ENCODE peak calls at places on chromosome 1, in five cellular contexts. One of them, this sample, is unnamed.

GRCh38 chr1:17668638-17669175 is 86.4 kb upstream of the ACTL8 start:
- DNase-seq in CD8-positive, alpha-beta T cell: no peak
- DNase-seq in colonic mucosa: no peak
- DNase-seq in cardiac muscle cell: no peak
- DNase-seq in kidney: no peak
- DNase-seq in this sample: no peak

GRCh38 chr1:26290061-26290415 is 10.2 kb downstream of the SH3BGRL3 start:
- DNase-seq in CD8-positive, alpha-beta T cell: no peak
- DNase-seq in kidney: no peak
- DNase-seq in cardiac muscle cell: no peak
- DNase-seq in colonic mucosa: no peak
- DNase-seq in this sample: no peak

GRCh38 chr1:23383547-23384311 is 14.1 kb upstream of the ZNF436 start:
- DNase-seq in cardiac muscle cell: no peak
- DNase-seq in CD8-positive, alpha-beta T cell: no peak
- DNase-seq in kidney: no peak
- DNase-seq in colonic mucosa: no peak
- DNase-seq in this sample: no peak

GRCh38 chr1:16156848-16157495 is 1.1 kb upstream of the EPHA2 start:
- DNase-seq in colonic mucosa: no peak
- DNase-seq in CD8-positive, alpha-beta T cell: no peak
- DNase-seq in kidney: no peak
- DNase-seq in cardiac muscle cell: no peak
- DNase-seq in this sample: no peak

GRCh38 chr1:6922096-6922931 is 137.1 kb downstream of the CAMTA1 start:
- DNase-seq in kidney: no peak
- DNase-seq in colonic mucosa: peak; percentile 32
- DNase-seq in cardiac muscle cell: no peak
- DNase-seq in CD8-positive, alpha-beta T cell: no peak
- DNase-seq in this sample: no peak

GRCh38 chr1:36523850-36524249 is 41.1 kb upstream of the CSF3R start:
- DNase-seq in cardiac muscle cell: no peak
- DNase-seq in CD8-positive, alpha-beta T cell: no peak
- DNase-seq in kidney: no peak
- DNase-seq in colonic mucosa: no peak
- DNase-seq in this sample: no peak

GRCh38 chr1:23562138-23562819 is 3.0 kb upstream of the ID3 start:
- DNase-seq in cardiac muscle cell: peak; percentile 98
- DNase-seq in CD8-positive, alpha-beta T cell: no peak
- DNase-seq in kidney: peak; percentile 99
- DNase-seq in colonic mucosa: peak; percentile 95
- DNase-seq in this sample: no peak

GRCh38 chr1:159897962-159898361 is 2.0 kb downstream of the CFAP45 start:
- DNase-seq in cardiac muscle cell: no peak
- DNase-seq in colonic mucosa: no peak
- DNase-seq in kidney: no peak
- DNase-seq in CD8-positive, alpha-beta T cell: no peak
- DNase-seq in this sample: no peak

GRCh38 chr1:224357626-224358124 is 996 bp downstream of the CNIH4 start:
- DNase-seq in CD8-positive, alpha-beta T cell: no peak
- DNase-seq in colonic mucosa: no peak
- DNase-seq in kidney: no peak
- DNase-seq in cardiac muscle cell: no peak
- DNase-seq in this sample: no peak

GRCh38 chr1:232744847-232745246 is 60.4 kb upstream of the MAP10 start:
- DNase-seq in cardiac muscle cell: no peak
- DNase-seq in kidney: no peak
- DNase-seq in CD8-positive, alpha-beta T cell: no peak
- DNase-seq in colonic mucosa: no peak
- DNase-seq in this sample: no peak

GRCh38 chr1:64849942-64850341 is 105.1 kb downstream of the RAVER2 start:
- DNase-seq in CD8-positive, alpha-beta T cell: no peak
- DNase-seq in cardiac muscle cell: no peak
- DNase-seq in colonic mucosa: no peak
- DNase-seq in kidney: no peak
- DNase-seq in this sample: no peak

GRCh38 chr1:229603387-229604005 is 22.4 kb downstream of the TAF5L start:
- DNase-seq in cardiac muscle cell: no peak
- DNase-seq in kidney: no peak
- DNase-seq in CD8-positive, alpha-beta T cell: no peak
- DNase-seq in colonic mucosa: no peak
- DNase-seq in this sample: no peak

DNA sequence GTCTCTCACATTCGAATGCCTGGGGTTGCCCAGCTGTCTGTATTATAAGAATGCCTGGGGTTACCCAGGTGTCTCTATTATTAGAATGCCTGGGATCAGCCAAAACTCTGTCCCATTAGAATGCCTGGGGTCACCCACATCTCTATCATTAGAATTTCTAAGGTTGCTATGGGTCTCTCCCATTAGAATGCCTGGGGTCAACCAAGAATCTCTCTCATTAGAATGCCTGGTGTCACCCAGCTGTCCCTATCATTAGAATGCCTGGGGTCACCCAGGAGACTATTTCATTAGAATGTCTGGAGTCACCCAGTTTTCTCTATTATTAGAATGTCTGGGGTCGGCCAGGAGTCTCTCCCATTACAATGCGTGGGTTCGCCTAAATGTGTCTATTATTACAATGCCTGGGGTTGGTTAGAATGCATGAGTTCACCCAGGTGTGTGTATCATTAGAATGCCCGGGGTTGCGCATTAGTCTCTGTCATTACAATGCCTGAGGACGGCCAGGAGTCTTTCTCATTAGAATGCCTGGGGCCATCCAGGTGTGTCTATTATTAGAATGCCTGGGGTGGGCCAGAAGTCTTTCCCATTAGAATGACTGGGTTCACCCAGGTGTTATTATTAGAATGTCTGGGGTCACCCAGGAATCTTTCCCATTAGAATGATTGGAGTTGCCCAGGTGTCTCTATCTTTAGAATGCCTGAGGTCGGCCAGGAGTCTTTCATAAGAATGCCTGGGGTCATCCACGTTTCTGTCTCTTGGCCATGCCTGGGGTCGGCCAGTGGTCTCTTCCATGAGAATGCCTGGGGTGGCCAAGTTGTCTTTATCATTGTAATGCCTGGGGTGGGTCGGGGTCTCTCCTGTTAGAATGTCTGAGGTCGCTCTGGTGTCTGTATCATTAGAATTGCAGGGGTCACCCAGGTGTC is 59.6 kb downstream of the RNF187 start:
- DNase-seq in kidney: no peak
- DNase-seq in CD8-positive, alpha-beta T cell: no peak
- DNase-seq in colonic mucosa: no peak
- DNase-seq in cardiac muscle cell: no peak
- DNase-seq in this sample: no peak
- H3K9me3 ChIP-seq in kidney: no peaks in the 10 kb centered on the region
- H3K9me3 ChIP-seq in CD8-positive, alpha-beta T cell: no peaks in the 10 kb centered on the region
- H3K9me3 ChIP-seq in colonic mucosa: no peaks in the 10 kb centered on the region
- H3K9me3 ChIP-seq in cardiac muscle cell: no peaks in the 10 kb centered on the region
- H3K9me3 ChIP-seq in this sample: no peaks in the 10 kb centered on the region

GRCh38 chr1:148328884-148329283 is 154.2 kb downstream of the PPIAL4G start:
- DNase-seq in kidney: no peak
- DNase-seq in CD8-positive, alpha-beta T cell: no peak
- DNase-seq in colonic mucosa: no peak
- DNase-seq in cardiac muscle cell: no peak
- DNase-seq in this sample: no peak

GRCh38 chr1:148334339-148335130 is 148.6 kb downstream of the PPIAL4G start:
- DNase-seq in kidney: peak; percentile 95
- DNase-seq in CD8-positive, alpha-beta T cell: peak; percentile 59
- DNase-seq in colonic mucosa: peak; percentile 93
- DNase-seq in cardiac muscle cell: peak; percentile 88
- DNase-seq in this sample: peak; percentile 85

DNA sequence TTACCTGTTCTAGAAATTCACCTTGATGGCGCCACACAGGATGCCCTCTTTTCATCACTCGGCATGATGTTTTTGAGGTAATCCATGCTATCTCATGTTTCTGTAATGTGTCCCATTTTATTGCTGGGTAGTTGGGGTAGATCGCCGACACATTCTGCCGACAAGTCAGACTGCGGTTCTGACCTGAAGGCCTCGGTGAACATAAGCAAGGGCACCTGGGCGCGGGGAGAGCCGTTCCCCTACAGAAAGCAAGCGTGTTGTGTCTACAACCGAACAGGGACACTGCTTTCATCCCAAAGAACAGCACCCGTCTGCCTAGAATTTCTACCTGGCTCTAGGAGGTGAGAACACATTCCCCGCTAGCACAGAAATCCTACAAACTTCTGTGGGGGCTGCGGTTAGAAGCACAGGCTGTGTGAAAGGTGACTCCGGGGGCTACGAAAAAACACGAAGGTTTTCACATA is 149.2 kb downstream of the PPIAL4G start:
- DNase-seq in kidney: no peak
- DNase-seq in CD8-positive, alpha-beta T cell: no peak
- DNase-seq in colonic mucosa: peak; percentile 41
- DNase-seq in cardiac muscle cell: no peak
- DNase-seq in this sample: no peak
- H3K27ac ChIP-seq in kidney: no peak overlapping the region
- H3K27ac ChIP-seq in CD8-positive, alpha-beta T cell: peak overlapping the region; percentile 82
- H3K27ac ChIP-seq in colonic mucosa: peak overlapping the region; percentile 86
- H3K27ac ChIP-seq in cardiac muscle cell: peak overlapping the region; percentile 96
- H3K27ac ChIP-seq in this sample: no peak overlapping the region

DNA sequence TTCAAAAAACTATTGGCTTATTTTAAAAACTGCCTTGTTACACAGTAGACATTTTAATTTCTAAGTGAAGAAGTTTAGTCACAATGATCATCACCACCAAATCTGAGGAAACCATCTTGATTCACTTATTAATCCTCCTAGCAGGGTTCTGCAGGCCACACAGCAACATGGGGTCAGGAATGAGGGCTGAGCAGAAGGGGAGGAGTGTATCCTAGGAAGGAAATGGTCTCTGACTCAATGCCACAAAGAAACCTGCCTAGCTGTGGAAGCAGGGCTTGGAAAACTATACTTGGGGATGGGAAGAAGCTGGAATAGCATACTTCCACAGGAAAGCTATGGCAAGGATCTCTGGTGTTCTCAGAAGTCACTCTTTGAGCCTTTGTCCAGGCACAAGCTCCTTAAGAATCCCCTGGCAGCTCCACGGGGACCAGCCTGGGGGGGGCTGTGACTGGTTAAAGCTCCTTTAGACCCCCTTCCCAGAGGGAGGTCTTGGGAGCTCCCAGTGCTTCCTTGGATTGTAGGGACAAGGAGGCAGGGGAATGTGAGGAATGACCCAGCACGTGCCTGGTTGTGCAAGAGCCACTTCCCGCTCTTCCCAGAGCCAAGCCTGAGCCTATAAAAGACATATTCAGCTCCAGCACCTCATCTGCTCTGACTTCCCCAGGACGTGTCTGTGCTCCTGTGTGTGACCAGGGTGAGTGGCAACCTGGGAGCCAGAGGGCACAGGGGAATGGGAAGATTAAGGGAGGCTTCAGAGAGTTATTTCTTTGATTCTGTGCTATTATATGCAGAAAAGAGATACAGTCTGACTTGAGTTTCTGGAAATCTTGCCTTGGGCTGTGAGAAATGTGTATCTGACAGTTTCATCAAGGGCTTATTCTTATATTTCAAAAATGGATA is at the start of gene LCE2A:
- DNase-seq in colonic mucosa: no peak
- DNase-seq in kidney: no peak
- DNase-seq in cardiac muscle cell: no peak
- DNase-seq in CD8-positive, alpha-beta T cell: no peak
- DNase-seq in this sample: no peak
- H3K9me3 ChIP-seq in colonic mucosa: no peaks in the 10 kb centered on the region
- H3K9me3 ChIP-seq in kidney: no peaks in the 10 kb centered on the region
- H3K9me3 ChIP-seq in cardiac muscle cell: no peaks in the 10 kb centered on the region
- H3K9me3 ChIP-seq in CD8-positive, alpha-beta T cell: no peaks in the 10 kb centered on the region
- H3K9me3 ChIP-seq in this sample: no peaks in the 10 kb centered on the region

GRCh38 chr1:33971913-33972312 is 108.0 kb downstream of the HMGB4 start:
- DNase-seq in kidney: no peak
- DNase-seq in CD8-positive, alpha-beta T cell: no peak
- DNase-seq in colonic mucosa: no peak
- DNase-seq in cardiac muscle cell: no peak
- DNase-seq in this sample: no peak
- H3K27ac ChIP-seq in kidney: no peak overlapping the region
- H3K27ac ChIP-seq in CD8-positive, alpha-beta T cell: no peak overlapping the region
- H3K27ac ChIP-seq in colonic mucosa: no peak overlapping the region
- H3K27ac ChIP-seq in cardiac muscle cell: no peak overlapping the region
- H3K27ac ChIP-seq in this sample: no peak overlapping the region

GRCh38 chr1:50426702-50427085 is 3.5 kb upstream of the DMRTA2 start:
- DNase-seq in CD8-positive, alpha-beta T cell: no peak
- DNase-seq in kidney: no peak
- DNase-seq in colonic mucosa: no peak
- DNase-seq in cardiac muscle cell: no peak
- DNase-seq in this sample: no peak
- H3K9me3 ChIP-seq in CD8-positive, alpha-beta T cell: no peaks in the 10 kb centered on the region
- H3K9me3 ChIP-seq in kidney: no peaks in the 10 kb centered on the region
- H3K9me3 ChIP-seq in colonic mucosa: no peaks in the 10 kb centered on the region
- H3K9me3 ChIP-seq in cardiac muscle cell: no peaks in the 10 kb centered on the region
- H3K9me3 ChIP-seq in this sample: no peaks in the 10 kb centered on the region

GRCh38 chr1:92833840-92834239 is 2.0 kb downstream of the RPL5 start:
- DNase-seq in cardiac muscle cell: no peak
- DNase-seq in kidney: no peak
- DNase-seq in colonic mucosa: no peak
- DNase-seq in CD8-positive, alpha-beta T cell: no peak
- DNase-seq in this sample: no peak
- H3K27ac ChIP-seq in cardiac muscle cell: peak overlapping the region; percentile 1
- H3K27ac ChIP-seq in kidney: no peak overlapping the region
- H3K27ac ChIP-seq in colonic mucosa: no peak overlapping the region
- H3K27ac ChIP-seq in CD8-positive, alpha-beta T cell: peak overlapping the region; percentile 84
- H3K27ac ChIP-seq in this sample: peak overlapping the region; percentile 93

This sample was measured in CD4-positive, CD25-positive, alpha-beta regulatory T cell.